ENCODE peak calls at places on chromosomes 7 and 10, in ten cellular contexts. P is transverse colon; H is activated CD8-positive, alpha-beta memory T cell treated with anti-CD3 and anti-CD28 coated beads, Interleukin-2, amount 50 U/mL, for 48 hours; W is GM06990; J is NCI-H510A; F is skeletal muscle cell; I is astrocyte of the cerebellum; V is Ammon's horn; Y is activated CD4-positive, alpha-beta T cell treated with anti-CD3 and anti-CD28 coated beads, Interleukin-2, amount 10 ng/mL, durations not matched to agents 7 days and 5 days; R is caudate nucleus. K is an unnamed sample.

GRCh38 chr7:19079066-19079465 is 38.4 kb downstream of the TWIST1 start:
- DNase-seq in P (no peak), H (no peak), W (no peak), J (no peak), F (peak), I (peak), V (no peak), Y (no peak), R (no peak), K (no peak)

GRCh38 chr10:76297787-76298281 is 866.4 kb downstream of the LRMDA start:
- DNase-seq in P (no peak), H (no peak), W (no peak), J (peak), F (no peak), I (no peak), V (no peak), Y (no peak), R (no peak), K (no peak)

GRCh38 chr7:39633563-39634550 is 10.5 kb downstream of the RALA start:
- DNase-seq in P (no peak), H (no peak), W (no peak), J (no peak), F (no peak), I (no peak), V (no peak), Y (peak), R (no peak), K (no peak)

GRCh38 chr7:34430456-34430855 is 227.6 kb upstream of the NPSR1 start:
- DNase-seq in P (no peak), H (no peak), W (no peak), J (no peak), F (peak), I (peak), V (no peak), Y (no peak), R (no peak), K (no peak)

GRCh38 chr7:133303372-133303771 is 50.5 kb downstream of the EXOC4 start:
- DNase-seq in P (no peak), H (no peak), W (no peak), J (no peak), F (no peak), I (no peak), V (no peak), Y (no peak), R (no peak), K (no peak)

GRCh38 chr7:50203521-50203920 is 101.0 kb upstream of the IKZF1 start:
- DNase-seq in P (no peak), H (no peak), W (no peak), J (no peak), F (no peak), I (no peak), V (no peak), Y (peak), R (no peak), K (no peak)

GRCh38 chr10:92751534-92751811 is 61.7 kb downstream of the HHEX start:
- DNase-seq in P (no peak), H (no peak), W (no peak), J (no peak), F (no peak), I (no peak), V (no peak), Y (no peak), R (no peak), K (no peak)

GRCh38 chr10:70761727-70762350 is 23.3 kb downstream of the TBATA start:
- DNase-seq in P (no peak), H (no peak), W (no peak), J (no peak), F (no peak), I (no peak), V (no peak), Y (no peak), R (no peak), K (no peak)

GRCh38 chr10:49230004-49230403 is 41.8 kb upstream of the TMEM273 start:
- DNase-seq in P (no peak), H (no peak), W (no peak), J (peak), F (no peak), I (no peak), V (no peak), Y (no peak), R (no peak), K (no peak)

GRCh38 chr7:78175330-78175729 is 376.8 kb downstream of the PHTF2 start:
- DNase-seq in P (no peak), H (no peak), W (no peak), J (no peak), F (no peak), I (no peak), V (peak), Y (no peak), R (no peak), K (no peak)

GRCh38 chr7:157268540-157268939 is 68.3 kb upstream of the DNAJB6 start:
- DNase-seq in P (no peak), H (peak), W (no peak), J (no peak), F (no peak), I (no peak), V (no peak), Y (no peak), R (no peak), K (no peak)

GRCh38 chr10:27558612-27559020 is 54.5 kb downstream of the RAB18 start:
- DNase-seq in P (peak), H (no peak), W (no peak), J (no peak), F (peak), I (peak), V (peak), Y (peak), R (peak), K (no peak)

GRCh38 chr10:12971001-12971788 is 30.3 kb downstream of the CCDC3 start:
- DNase-seq in P (no peak), H (no peak), W (no peak), J (no peak), F (no peak), I (no peak), V (no peak), Y (no peak), R (no peak), K (no peak)

GRCh38 chr10:88149906-88150305 is 286.5 kb downstream of the PTEN start:
- DNase-seq in P (no peak), H (no peak), W (no peak), J (no peak), F (peak), I (no peak), V (no peak), Y (no peak), R (no peak), K (no peak)